ENCODE peak calls at places on chromosomes 16 and 17, in ten cellular contexts. M, I, U, A, O, N, X, H, F and J are unnamed samples.

GRCh38 chr17:48192321-48192731 is 84.8 kb downstream of the SNX11 start:
- DNase-seq in U (no peak), F (no peak), O (no peak), I (no peak), N (no peak), A (no peak), X (no peak), H (no peak), M (no peak), J (no peak)

GRCh38 chr16:89922477-89922883 is 662 bp upstream of the TUBB3 start:
- DNase-seq in N (peak; percentile 44), H (no peak), U (peak; percentile 91), I (no peak), M (no peak), O (peak; percentile 91), X (no peak), F (no peak), A (no peak), J (peak; percentile 69)

GRCh38 chr16:67917852-67918236 is 13.8 kb downstream of the CTRL start:
- DNase-seq in X (no peak), I (no peak), A (no peak), H (no peak), F (no peak), N (no peak), M (no peak), U (peak; percentile 93), O (peak; percentile 83), J (no peak)

GRCh38 chr17:78397681-78398101 is 19.2 kb downstream of the PGS1 start:
- DNase-seq in N (no peak), I (no peak), A (no peak), O (peak; percentile 78), F (no peak), M (no peak), H (no peak), U (peak; percentile 40), X (no peak), J (no peak)

GRCh38 chr17:45316271-45317112 is at the start of gene MAP3K14:
- DNase-seq in X (peak; percentile 56), O (peak; percentile 83), M (peak; percentile 92), U (peak; percentile 64), H (peak; percentile 46), I (no peak), N (no peak), F (peak; percentile 50), A (peak; percentile 63), J (peak; percentile 50)

GRCh38 chr17:58081641-58082340 is 1.4 kb upstream of the DYNLL2 start:
- DNase-seq in O (peak; percentile 1), N (no peak), H (no peak), F (no peak), A (no peak), M (no peak), X (no peak), U (no peak), I (no peak), J (no peak)

GRCh38 chr16:4811242-4811641 is 8.8 kb upstream of the ROGDI start:
- DNase-seq in U (no peak), N (no peak), X (no peak), H (no peak), A (no peak), F (no peak), I (no peak), O (no peak), M (no peak), J (no peak)

GRCh38 chr16:81994485-81994884 is 16.8 kb downstream of the SDR42E1 start:
- DNase-seq in F (no peak), U (no peak), M (peak; percentile 77), X (no peak), A (no peak), I (no peak), H (no peak), N (no peak), O (no peak), J (no peak)

GRCh38 chr16:30786936-30787612 is at the start of gene ZNF629:
- DNase-seq in A (peak; percentile 68), I (no peak), U (peak; percentile 57), M (peak; percentile 74), O (peak; percentile 91), N (peak; percentile 59), H (no peak), F (no peak), X (peak; percentile 43), J (peak; percentile 85)

GRCh38 chr17:48456584-48456983 is 26.6 kb upstream of the SKAP1 start:
- DNase-seq in I (no peak), U (no peak), A (peak; percentile 22), O (no peak), X (no peak), N (no peak), H (no peak), M (no peak), F (no peak), J (no peak)

GRCh38 chr16:85011846-85012284 is 530 bp upstream of the ZDHHC7 start:
- DNase-seq in A (no peak), N (no peak), U (no peak), X (no peak), M (no peak), H (no peak), F (no peak), O (no peak), I (no peak), J (no peak)

GRCh38 chr16:77467929-77468328 is 33.1 kb upstream of the ADAMTS18 start:
- DNase-seq in U (no peak), O (no peak), M (peak; percentile 25), H (no peak), A (no peak), I (no peak), X (no peak), F (no peak), N (no peak), J (no peak)

GRCh38 chr17:51797150-51797549 is 361.4 kb downstream of the CA10 start:
- DNase-seq in X (no peak), A (no peak), U (no peak), F (no peak), O (no peak), N (no peak), I (no peak), M (no peak), H (no peak), J (no peak)

GRCh38 chr17:8007836-8008235 is 5.4 kb downstream of the GUCY2D start:
- DNase-seq in N (no peak), H (no peak), I (no peak), X (no peak), U (no peak), A (no peak), M (no peak), F (no peak), O (no peak), J (no peak)

GRCh38 chr17:36008998-36009665 is 7.8 kb upstream of the CCL15 start:
- DNase-seq in N (no peak), H (no peak), X (no peak), A (no peak), M (peak; percentile 82), O (no peak), U (peak; percentile 12), F (no peak), I (no peak), J (peak; percentile 35)

GRCh38 chr17:48004973-48005372 is 32.6 kb downstream of the COPZ2 start:
- DNase-seq in H (no peak), U (no peak), F (no peak), O (no peak), I (no peak), N (no peak), M (no peak), X (no peak), A (no peak), J (peak; percentile 50)

GRCh38 chr17:72362466-72363335 is 241.9 kb downstream of the SOX9 start:
- DNase-seq in H (no peak), A (no peak), I (no peak), F (no peak), U (peak; percentile 92), M (no peak), O (peak; percentile 49), N (no peak), X (no peak), J (no peak)

GRCh38 chr17:63133489-63133888 is 167.5 kb downstream of the TANC2 start:
- DNase-seq in H (no peak), M (no peak), U (no peak), I (no peak), F (no peak), A (no peak), X (no peak), N (no peak), O (no peak), J (no peak)

GRCh38 chr17:63181856-63182255 is 215.8 kb downstream of the TANC2 start:
- DNase-seq in H (no peak), M (no peak), U (no peak), N (no peak), I (no peak), F (no peak), A (no peak), X (no peak), O (no peak), J (no peak)

GRCh38 chr17:74429604-74430384 is 2.1 kb upstream of the GPRC5C start:
- DNase-seq in O (no peak), M (no peak), I (no peak), H (no peak), U (no peak), F (no peak), N (no peak), A (peak; percentile 69), X (no peak), J (peak; percentile 80)

GRCh38 chr17:59763861-59764260 is 56.4 kb downstream of the VMP1 start:
- DNase-seq in N (no peak), X (no peak), H (no peak), A (no peak), O (peak; percentile 58), I (no peak), M (no peak), F (no peak), U (peak; percentile 95), J (no peak)

GRCh38 chr17:5282639-5283217 is 644 bp downstream of the RABEP1 start:
- DNase-seq in U (no peak), M (peak; percentile 67), F (no peak), I (no peak), H (no peak), O (no peak), X (peak; percentile 49), A (peak; percentile 15), N (no peak), J (peak; percentile 22)

GRCh38 chr17:21129023-21129681 is 2.4 kb downstream of the DHRS7B start:
- DNase-seq in X (no peak), A (peak; percentile 14), M (no peak), F (no peak), H (no peak), I (no peak), U (peak; percentile 67), O (peak; percentile 80), N (no peak), J (peak; percentile 53)

GRCh38 chr17:16491703-16492612 is at the start of gene LRRC75A:
- DNase-seq in I (no peak), M (peak; percentile 73), X (peak; percentile 61), N (no peak), O (peak; percentile 94), A (peak; percentile 60), H (no peak), F (peak; percentile 83), U (peak; percentile 16), J (no peak)

GRCh38 chr16:58087209-58087913 is 41.8 kb downstream of the CFAP20 start:
- DNase-seq in N (no peak), O (no peak), H (no peak), F (no peak), A (no peak), U (no peak), X (no peak), I (no peak), M (no peak), J (no peak)

GRCh38 chr16:642189-643049 is 791 bp downstream of the MCRIP2 start:
- DNase-seq in X (peak; percentile 46), N (no peak), I (no peak), F (peak; percentile 68), M (peak; percentile 87), A (peak; percentile 74), O (peak; percentile 55), H (no peak), U (no peak), J (no peak)

GRCh38 chr16:11715246-11715947 is 27.3 kb downstream of the TXNDC11 start:
- DNase-seq in M (no peak), A (peak; percentile 18), F (peak; percentile 60), U (no peak), O (no peak), X (no peak), H (no peak), I (no peak), N (no peak), J (peak; percentile 67)

GRCh38 chr17:2710804-2711607 is 558 bp downstream of the CLUH start:
- DNase-seq in U (no peak), I (no peak), X (peak; percentile 51), H (no peak), N (no peak), M (peak; percentile 79), O (peak; percentile 66), F (no peak), A (peak; percentile 59), J (no peak)